ENCODE peak calls at places on chromosomes 6 and 20, in seven cellular contexts. T, V, D, Z, N, H and E are unnamed samples.
A peak's percentile ranks its signal among the peaks of the same experiment; 100 is the strongest.

GRCh38 chr6:44078795-44079671 is 48.2 kb downstream of the MRPL14 start:
- DNase-seq in T (no peak), V (peak; percentile 49), D (peak; percentile 57), Z (peak; percentile 66), N (peak; percentile 56), H (peak; percentile 68), E (peak; percentile 65)

GRCh38 chr6:40482532-40482931 is 104.6 kb downstream of the LRFN2 start:
- DNase-seq in T (no peak), V (no peak), D (no peak), Z (no peak), N (no peak), H (no peak), E (no peak)

GRCh38 chr6:11722224-11722623 is 56.4 kb downstream of the ADTRP start:
- DNase-seq in T (no peak), V (no peak), D (no peak), Z (no peak), N (no peak), H (no peak), E (no peak)

GRCh38 chr6:147178355-147178754 is 25.9 kb upstream of the STXBP5 start:
- DNase-seq in T (no peak), V (no peak), D (no peak), Z (no peak), N (no peak), H (no peak), E (no peak)

GRCh38 chr6:26534681-26535465 is 3.3 kb upstream of the HMGN4 start:
- DNase-seq in T (peak; percentile 74), V (no peak), D (no peak), Z (no peak), N (peak; percentile 26), H (no peak), E (no peak)

GRCh38 chr6:31466466-31466865 is 31.5 kb upstream of the MICB start:
- DNase-seq in T (no peak), V (no peak), D (no peak), Z (no peak), N (no peak), H (no peak), E (no peak)

GRCh38 chr6:82553863-82554531 is 190.4 kb downstream of the TPBG start:
- DNase-seq in T (no peak), V (no peak), D (no peak), Z (no peak), N (no peak), H (no peak), E (no peak)

GRCh38 chr6:67663105-67663895 is 971.8 kb upstream of the ADGRB3 start:
- DNase-seq in T (no peak), V (no peak), D (no peak), Z (no peak), N (no peak), H (no peak), E (no peak)

GRCh38 chr20:23047738-23048214 is 1.7 kb downstream of the THBD start:
- DNase-seq in T (no peak), V (no peak), D (no peak), Z (no peak), N (no peak), H (peak; percentile 39), E (no peak)

GRCh38 chr20:15061955-15062354 is 724.5 kb upstream of the FLRT3 start:
- DNase-seq in T (no peak), V (no peak), D (no peak), Z (no peak), N (no peak), H (no peak), E (no peak)